ENCODE peak calls at places on chromosomes 2 and 18, in six cellular contexts. P is left ventricle myocardium inferior, C is PC-3, M is GM23248, X is caudate nucleus, F is adrenal gland. D is an unnamed sample.

GRCh38 chr2:23604731-23605130 is 219.8 kb downstream of the KLHL29 start:
- DNase-seq in X (no peak), F (no peak), P (no peak), M (no peak), C (no peak), D (no peak)

GRCh38 chr2:120759543-120760331 is 24.1 kb downstream of the GLI2 start:
- DNase-seq in M (no peak), P (no peak), C (no peak), F (no peak), X (no peak), D (no peak)

GRCh38 chr18:54257015-54257414 is 12.3 kb upstream of the POLI start:
- DNase-seq in X (no peak), C (no peak), P (no peak), M (peak), F (no peak), D (no peak)

GRCh38 chr18:48023334-48024008 is 93.0 kb upstream of the SMAD2 start:
- DNase-seq in M (peak), P (no peak), F (peak), X (no peak), C (peak), D (no peak)

GRCh38 chr2:232000439-232000838 is 38.9 kb downstream of the DIS3L2 start:
- DNase-seq in M (no peak), F (no peak), X (no peak), P (no peak), C (no peak), D (no peak)

GRCh38 chr2:145036421-145036901 is 516.5 kb upstream of the ZEB2 start:
- DNase-seq in X (no peak), C (no peak), F (no peak), M (peak), P (no peak), D (no peak)

GRCh38 chr2:74703373-74703772 is 49.3 kb downstream of the SEMA4F start:
- DNase-seq in M (no peak), F (peak), P (no peak), X (no peak), C (no peak), D (peak)

GRCh38 chr2:219293736-219294201 is 14.6 kb downstream of the DNAJB2 start:
- DNase-seq in C (no peak), P (no peak), X (no peak), M (no peak), F (no peak), D (no peak)

GRCh38 chr2:233422649-233423435 is 68.5 kb downstream of the DGKD start:
- DNase-seq in X (no peak), M (no peak), F (no peak), P (no peak), C (no peak), D (peak)

GRCh38 chr2:38128653-38129052 is 52.7 kb upstream of the CYP1B1 start:
- DNase-seq in C (no peak), M (peak), F (peak), P (no peak), X (no peak), D (peak)

GRCh38 chr2:230262246-230262645 is 36.7 kb downstream of the SP140 start:
- DNase-seq in C (no peak), F (no peak), M (no peak), X (no peak), P (no peak), D (no peak)

GRCh38 chr2:240956935-240957655 is 41.3 kb upstream of the SNED1 start:
- DNase-seq in P (peak), F (peak), X (no peak), M (no peak), C (no peak), D (peak)

GRCh38 chr2:191369034-191369433 is 123.8 kb downstream of the MYO1B start:
- DNase-seq in P (no peak), C (peak), F (no peak), X (no peak), M (peak), D (no peak)

GRCh38 chr2:175914846-175915245 is 87.2 kb downstream of the LNPK start:
- DNase-seq in P (no peak), F (no peak), M (peak), X (no peak), C (no peak), D (no peak)

GRCh38 chr2:148501545-148501944 is 143.0 kb upstream of the EPC2 start:
- DNase-seq in M (no peak), P (no peak), X (no peak), C (peak), F (no peak), D (no peak)

GRCh38 chr2:217108086-217108485 is 248.2 kb upstream of the TNP1 start:
- DNase-seq in F (no peak), C (no peak), P (no peak), X (no peak), M (no peak), D (no peak)

GRCh38 chr18:6884944-6885343 is 155.4 kb downstream of the ARHGAP28 start:
- DNase-seq in P (no peak), F (no peak), M (peak), X (no peak), C (no peak), D (no peak)

GRCh38 chr2:15989559-15989958 is 49.2 kb downstream of the MYCN start:
- DNase-seq in F (no peak), C (no peak), P (no peak), X (no peak), M (no peak), D (no peak)

GRCh38 chr2:204046145-204046544 is 109.6 kb downstream of the ICOS start:
- DNase-seq in C (no peak), M (no peak), P (no peak), X (no peak), F (no peak), D (no peak)

GRCh38 chr2:66575625-66576371 is 140.9 kb downstream of the MEIS1 start:
- DNase-seq in C (no peak), M (peak), F (peak), X (no peak), P (peak), D (no peak)

GRCh38 chr2:215711484-215712034 is 275.7 kb upstream of the FN1 start:
- DNase-seq in M (peak), P (no peak), X (no peak), C (peak), F (no peak), D (no peak)
- H3K27ac ChIP-seq in M (peak), P (peak), X (no peak), C (peak), F (no peak), D (peak)

DNA sequence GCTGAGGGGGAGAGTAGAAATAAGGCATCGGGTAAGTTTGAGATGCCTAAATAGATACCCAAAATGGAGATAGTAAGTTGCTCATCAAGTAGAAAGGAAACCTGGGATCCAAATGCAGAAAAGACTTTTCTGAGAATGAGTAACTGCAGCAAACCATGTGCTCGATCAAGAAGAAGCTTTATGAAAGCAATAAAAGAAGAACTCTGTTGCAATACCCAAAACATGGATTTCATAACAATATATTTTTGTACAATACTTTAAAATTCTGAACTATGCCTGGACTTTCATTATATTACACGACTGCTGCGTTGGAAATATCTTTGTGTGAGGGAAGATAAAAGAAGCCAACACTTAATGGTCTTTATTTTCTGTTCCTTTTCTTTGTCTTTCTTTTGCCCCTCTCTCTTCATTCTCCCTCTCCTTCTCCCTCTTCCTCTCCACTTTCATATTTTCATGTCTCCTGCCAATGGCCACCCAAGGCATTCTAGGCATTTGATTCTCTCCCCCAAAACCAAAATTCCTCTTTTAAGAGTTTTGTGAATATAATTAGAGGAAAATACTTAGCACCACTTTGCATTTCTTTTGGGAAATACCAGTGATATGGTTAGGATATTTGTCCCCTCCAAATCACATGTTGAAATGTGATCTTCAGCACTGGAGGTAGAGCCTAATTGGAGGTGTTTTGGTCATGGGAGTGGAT is 257.6 kb downstream of the MREG start:
- DNase-seq in C (no peak), M (peak), F (no peak), P (no peak), X (no peak), D (no peak)
- H3K27ac ChIP-seq in C (no peak), M (peak), F (no peak), P (no peak), X (no peak), D (no peak)

GRCh38 chr2:211203986-211204385 is 647.6 kb downstream of the CPS1 start:
- DNase-seq in C (no peak), P (no peak), X (no peak), M (no peak), F (no peak), D (no peak)
- H3K27ac ChIP-seq in C (no peak), P (no peak), X (no peak), M (no peak), F (no peak), D (no peak)

GRCh38 chr2:69177785-69178636 is 165.0 kb downstream of the ANTXR1 start:
- DNase-seq in C (no peak), M (peak), X (no peak), P (peak), F (peak), D (peak)
- H3K27ac ChIP-seq in C (no peak), M (peak), X (peak), P (peak), F (peak), D (peak)

D was measured in right atrium auricular region.